ENCODE peak calls at places on chromosome 20, in nine cellular contexts. H is CD8-positive, alpha-beta T cell; W is A673; M is endodermal cell; C is stomach; Y is iPS DF 6.9; N is PC-9; F is hepatocyte; U is body of pancreas. E is an unnamed sample. For H3K4me1 and H3K9me3, the result is how much of the 10 kb centered on the place peaks cover.

GRCh38 chr20:46306743-46307138 is 1.6 kb downstream of the CDH22 start:
- DNase-seq in H (no peak), W (no peak), M (peak), C (no peak), Y (no peak), N (no peak), F (no peak), U (no peak), E (no peak)

GRCh38 chr20:9344080-9344920 is 170.1 kb upstream of the LAMP5 start:
- DNase-seq in H (no peak), W (peak), M (no peak), C (no peak), Y (no peak), N (no peak), F (no peak), U (no peak), E (no peak)

GRCh38 chr20:57960803-57961575 is 251.2 kb upstream of the PMEPA1 start:
- DNase-seq in H (no peak), W (no peak), M (no peak), C (no peak), Y (no peak), N (no peak), F (no peak), U (no peak), E (no peak)

GRCh38 chr20:54137115-54137514 is 36.7 kb downstream of the CYP24A1 start:
- DNase-seq in H (no peak), W (no peak), M (no peak), C (no peak), Y (no peak), N (no peak), F (no peak), U (no peak), E (no peak)

GRCh38 chr20:21027569-21027968 is 78.6 kb downstream of the LINC00237 start:
- DNase-seq in H (no peak), W (peak), M (peak), C (no peak), Y (peak), N (peak), F (peak), U (no peak), E (no peak)

GRCh38 chr20:13147071-13147961 is 73.8 kb upstream of the ISM1 start:
- DNase-seq in H (no peak), W (no peak), M (no peak), C (no peak), Y (no peak), N (no peak), F (no peak), U (no peak), E (no peak)

GRCh38 chr20:31836853-31837608 is 8.4 kb downstream of the FOXS1 start:
- DNase-seq in H (no peak), W (no peak), M (no peak), C (no peak), Y (no peak), N (no peak), F (no peak), U (no peak), E (no peak)

GRCh38 chr20:35296101-35296554 is 3.9 kb upstream of the FAM83C start:
- DNase-seq in H (no peak), W (no peak), M (no peak), C (no peak), Y (no peak), N (no peak), F (no peak), U (no peak), E (no peak)

GRCh38 chr20:2619961-2620595 is 32.4 kb upstream of the NOP56 start:
- DNase-seq in H (no peak), W (no peak), M (no peak), C (no peak), Y (no peak), N (no peak), F (no peak), U (no peak), E (no peak)

GRCh38 chr20:24766826-24767622 is 182.0 kb upstream of the CST7 start:
- DNase-seq in H (no peak), W (no peak), M (peak), C (peak), Y (no peak), N (no peak), F (no peak), U (no peak), E (no peak)

GRCh38 chr20:4320284-4320683 is 304.9 kb upstream of the RNF24 start:
- DNase-seq in H (no peak), W (no peak), M (no peak), C (no peak), Y (no peak), N (no peak), F (no peak), U (no peak), E (peak)

GRCh38 chr20:20606046-20606445 is 106.4 kb downstream of the RALGAPA2 start:
- DNase-seq in H (no peak), W (no peak), M (no peak), C (no peak), Y (no peak), N (no peak), F (no peak), U (no peak), E (no peak)

GRCh38 chr20:15799871-15800270 is 773.4 kb downstream of the KIF16B start:
- DNase-seq in H (no peak), W (no peak), M (no peak), C (no peak), Y (no peak), N (peak), F (no peak), U (no peak), E (no peak)

GRCh38 chr20:19254956-19255355 is 42.5 kb downstream of the SLC24A3 start:
- DNase-seq in H (no peak), W (peak), M (peak), C (no peak), Y (no peak), N (peak), F (no peak), U (no peak), E (no peak)

GRCh38 chr20:33093582-33093981 is 14.1 kb downstream of the BPIFB4 start:
- DNase-seq in H (no peak), W (no peak), M (no peak), C (no peak), Y (no peak), N (no peak), F (no peak), U (no peak), E (no peak)

GRCh38 chr20:53161473-53161872 is 189.3 kb downstream of the TSHZ2 start:
- DNase-seq in H (no peak), W (no peak), M (no peak), C (no peak), Y (no peak), N (no peak), F (no peak), U (no peak), E (no peak)

GRCh38 chr20:39360029-39360620 is 398.0 kb downstream of the DHX35 start:
- DNase-seq in H (no peak), W (no peak), M (no peak), C (no peak), Y (no peak), N (no peak), F (no peak), U (no peak), E (no peak)

GRCh38 chr20:12306107-12306506 is 388.4 kb downstream of the BTBD3 start:
- DNase-seq in H (no peak), W (no peak), M (no peak), C (no peak), Y (no peak), N (no peak), F (no peak), U (no peak), E (no peak)

GRCh38 chr20:23998392-23998791 is 9.8 kb upstream of the GGTLC1 start:
- DNase-seq in H (no peak), W (no peak), M (no peak), C (no peak), Y (no peak), N (no peak), F (no peak), U (no peak), E (no peak)

GRCh38 chr20:39381598-39381997 is 419.5 kb downstream of the DHX35 start:
- DNase-seq in H (no peak), W (peak), M (peak), C (no peak), Y (no peak), N (no peak), F (no peak), U (no peak), E (no peak)

GRCh38 chr20:35269055-35269781 is 8.7 kb downstream of the MMP24OS start:
- DNase-seq in H (peak), W (peak), M (peak), C (peak), Y (peak), N (no peak), F (peak), U (peak), E (no peak)

GRCh38 chr20:13307562-13308163 is 86.6 kb downstream of the ISM1 start:
- DNase-seq in H (no peak), W (no peak), M (no peak), C (no peak), Y (no peak), N (no peak), F (no peak), U (no peak), E (no peak)

GRCh38 chr20:10721112-10721896 is 47.5 kb upstream of the JAG1 start:
- DNase-seq in H (no peak), W (no peak), M (no peak), C (no peak), Y (no peak), N (no peak), F (no peak), U (no peak), E (no peak)

GRCh38 chr20:24502184-24502583 is 32.8 kb downstream of the SYNDIG1 start:
- DNase-seq in H (no peak), W (peak), M (no peak), C (no peak), Y (no peak), N (no peak), F (peak), U (peak), E (no peak)

GRCh38 chr20:63064745-63065711 is 58.3 kb upstream of the BHLHE23 start:
- DNase-seq in H (no peak), W (no peak), M (no peak), C (no peak), Y (no peak), N (no peak), F (no peak), U (no peak), E (peak)

GRCh38 chr20:62254021-62254724 is 15.9 kb downstream of the OSBPL2 start:
- DNase-seq in H (no peak), W (no peak), M (no peak), C (no peak), Y (no peak), N (no peak), F (no peak), U (no peak), E (peak)

GRCh38 chr20:62196286-62196685 is 13.5 kb downstream of the MTG2 start:
- DNase-seq in H (no peak), W (no peak), M (no peak), C (no peak), Y (no peak), N (no peak), F (no peak), U (no peak), E (no peak)

GRCh38 chr20:17226410-17227198 is at the start of gene PCSK2:
- DNase-seq in H (no peak), W (peak), M (peak), C (peak), Y (peak), N (no peak), F (peak), U (peak), E (peak)

GRCh38 chr20:10540636-10541493 is 105.8 kb downstream of the SLX4IP start:
- DNase-seq in H (no peak), W (peak), M (no peak), C (no peak), Y (no peak), N (peak), F (peak), U (no peak), E (no peak)

GRCh38 chr20:59634435-59635005 is 30.2 kb downstream of the PHACTR3 start:
- DNase-seq in H (no peak), W (no peak), M (no peak), C (peak), Y (no peak), N (no peak), F (no peak), U (no peak), E (no peak)

GRCh38 chr20:58647814-58648501 is 3.1 kb upstream of the STX16 start:
- DNase-seq in H (no peak), W (no peak), M (peak), C (no peak), Y (no peak), N (no peak), F (no peak), U (peak), E (no peak)

GRCh38 chr20:44973053-44973452 is 6.7 kb downstream of the STK4 start:
- DNase-seq in H (no peak), W (peak), M (no peak), C (no peak), Y (no peak), N (no peak), F (no peak), U (no peak), E (no peak)

GRCh38 chr20:44970243-44970757 is 4.0 kb downstream of the STK4 start:
- DNase-seq in H (no peak), W (no peak), M (no peak), C (no peak), Y (no peak), N (no peak), F (no peak), U (no peak), E (no peak)

GRCh38 chr20:44966030-44966961 is at the start of gene STK4:
- DNase-seq in H (peak), W (peak), M (peak), C (peak), Y (peak), N (peak), F (peak), U (peak), E (peak)

GRCh38 chr20:44967207-44967807 is 995 bp downstream of the STK4 start:
- DNase-seq in H (peak), W (no peak), M (no peak), C (no peak), Y (no peak), N (peak), F (no peak), U (no peak), E (no peak)

DNA sequence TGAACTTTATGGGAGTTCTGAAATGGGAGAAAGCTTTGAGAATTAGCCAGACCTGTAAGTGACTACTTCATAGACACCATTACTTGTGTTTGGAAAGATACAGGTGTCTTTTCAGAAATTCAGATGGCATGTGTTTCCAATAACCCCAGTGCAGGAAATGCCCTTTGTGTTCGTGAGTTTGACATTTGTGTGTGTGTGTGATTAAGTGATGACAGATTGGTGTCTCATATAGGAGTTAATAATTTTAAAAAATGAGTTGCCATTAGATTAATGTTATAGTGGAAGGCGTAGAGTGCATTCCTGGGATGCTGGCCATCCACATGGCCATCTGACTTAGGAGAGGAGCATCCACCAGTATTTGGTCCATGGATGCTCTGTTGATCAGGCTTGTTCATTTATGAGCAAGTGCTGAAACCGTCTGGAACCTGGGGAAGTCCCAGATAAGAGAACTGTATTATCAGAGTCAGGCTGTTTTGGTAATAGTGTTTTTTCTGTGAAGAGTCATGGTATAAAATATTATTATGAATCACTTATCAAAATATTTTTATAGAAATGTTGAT is 3.1 kb downstream of the STK4 start:
- DNase-seq in H (no peak), W (no peak), M (no peak), C (no peak), Y (no peak), N (no peak), F (no peak), U (no peak), E (no peak)
- H3K4me1 ChIP-seq in H (under half), W (under half), M (under half), C (under half), Y (under half), N (under half), F (under half), U (under half), E (under half)

DNA sequence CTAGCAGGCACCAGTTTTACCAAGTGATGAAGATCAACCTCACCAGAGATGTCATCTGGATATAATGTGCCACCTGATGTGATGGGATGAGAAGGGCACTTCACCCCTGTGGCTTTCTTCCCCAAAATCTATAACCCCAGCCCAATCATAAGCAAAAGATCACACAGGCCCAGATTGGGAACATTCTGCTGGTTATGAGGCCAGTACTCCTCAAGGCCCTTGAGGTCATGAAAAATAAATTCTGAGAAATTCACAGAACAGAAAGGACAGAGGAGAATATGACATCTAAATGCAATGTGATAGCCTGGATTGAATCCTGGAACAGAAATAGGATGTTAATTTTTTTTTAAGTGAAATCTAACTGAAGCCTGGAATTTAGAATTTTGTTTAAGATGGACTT is 243.5 kb downstream of the CBLN4 start:
- DNase-seq in H (no peak), W (no peak), M (no peak), C (no peak), Y (no peak), N (no peak), F (no peak), U (no peak), E (no peak)
- H3K9me3 ChIP-seq in H (under half), W (under half), M (half or more), C (under half), Y (under half), N (under half), F (under half), U (under half), E (under half)

DNA sequence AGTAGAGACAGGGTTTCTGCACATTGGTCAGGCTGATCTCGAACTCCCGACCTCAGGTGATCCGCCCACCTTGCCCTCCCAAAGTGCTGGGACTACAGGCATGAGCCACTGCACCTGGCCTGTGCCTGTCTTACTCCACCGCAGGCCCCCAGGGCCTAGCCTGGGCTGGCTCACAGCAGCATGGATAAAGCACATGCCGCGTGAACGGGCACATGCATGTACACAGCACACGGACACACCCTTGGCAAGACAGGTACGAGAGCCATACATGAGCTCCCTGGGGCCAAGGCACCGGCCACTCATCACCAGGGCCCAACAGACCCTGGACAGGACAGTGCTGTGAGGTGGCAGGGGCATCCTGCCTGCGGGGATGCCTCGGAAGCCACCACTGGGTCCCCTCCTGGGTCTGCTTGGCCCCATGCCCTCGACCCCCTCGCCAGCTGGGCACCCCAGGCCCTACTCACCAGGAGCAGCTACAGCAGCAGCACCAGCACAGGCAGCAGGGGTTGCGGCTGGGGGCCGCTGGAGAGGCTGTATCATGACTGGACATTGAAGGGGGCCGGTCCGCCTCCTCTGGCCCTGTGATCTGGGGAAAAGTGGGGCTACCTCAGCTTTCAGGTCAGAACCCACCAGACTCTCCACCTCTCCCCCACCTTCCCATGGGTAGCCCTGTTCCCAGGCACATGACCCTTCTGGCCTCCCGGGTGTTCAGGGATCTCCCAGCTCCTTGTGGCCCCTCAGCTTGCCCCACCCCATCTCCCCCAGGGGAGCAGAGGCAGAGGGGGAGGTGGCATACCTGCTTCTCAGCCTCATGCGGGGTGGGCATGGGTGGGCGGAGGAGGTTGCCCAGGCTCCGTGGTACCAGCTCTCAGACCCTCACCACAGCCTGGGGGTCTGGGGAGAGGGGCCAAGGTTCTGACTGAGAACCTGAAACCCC is 3.0 kb downstream of the RGS19 start:
- DNase-seq in H (no peak), W (no peak), M (no peak), C (no peak), Y (no peak), N (no peak), F (no peak), U (no peak), E (no peak)
- H3K4me3 ChIP-seq in H (peak), W (no peak), M (no peak), C (peak), Y (no peak), N (no peak), F (no peak), U (no peak), E (peak)

DNA sequence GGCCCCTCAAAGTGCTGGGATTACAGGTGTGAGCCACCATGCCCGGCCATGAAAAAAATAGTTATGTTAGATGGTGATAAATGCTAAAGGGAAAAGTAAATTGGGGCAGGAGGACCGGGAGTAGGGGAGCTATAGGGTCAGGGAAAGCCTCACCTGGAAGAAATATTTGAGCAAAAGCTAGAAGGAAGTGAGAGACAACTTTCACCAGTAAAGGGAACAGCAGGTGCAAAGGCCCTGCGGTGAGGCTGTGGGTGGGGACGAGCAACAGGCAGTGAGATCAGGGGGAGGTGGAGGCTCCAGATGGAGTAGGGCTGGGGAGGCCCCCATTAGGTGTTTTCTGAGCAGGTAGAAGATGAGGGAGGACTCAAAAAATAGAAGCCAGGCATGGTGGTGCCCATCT is 16.0 kb downstream of the BCAS4 start:
- DNase-seq in H (no peak), W (no peak), M (no peak), C (no peak), Y (no peak), N (no peak), F (no peak), U (no peak), E (no peak)
- H3K4me1 ChIP-seq in H (under half), W (under half), M (under half), C (under half), Y (under half), N (under half), F (under half), U (under half), E (under half)

DNA sequence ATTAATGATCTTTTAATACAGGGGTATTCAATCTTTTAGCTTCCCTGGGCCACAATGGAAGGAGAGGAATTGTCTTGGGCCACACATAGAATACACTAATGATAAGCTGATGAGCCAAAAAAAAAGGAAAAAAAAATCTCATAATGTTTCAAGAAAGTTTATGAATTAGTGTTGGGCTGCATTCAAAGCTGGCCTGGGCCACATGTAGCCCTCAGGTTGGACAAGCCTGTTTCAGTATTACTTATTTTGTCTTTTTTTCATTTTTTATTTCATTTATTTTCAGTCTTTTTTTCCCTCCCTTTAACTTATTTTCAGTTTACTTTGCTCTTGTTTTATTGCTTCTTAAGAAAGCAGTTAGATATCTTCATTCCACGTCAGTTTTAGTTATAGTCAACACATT is 2171.8 kb upstream of the DEFB115 start:
- DNase-seq in H (no peak), W (no peak), M (no peak), C (no peak), Y (no peak), N (no peak), F (no peak), U (no peak), E (peak)
- H3K9me3 ChIP-seq in H (under half), W (under half), M (half or more), C (under half), Y (under half), N (under half), F (under half), U (under half), E (under half)

E was measured in left lung.